ENCODE peak calls at places on chromosomes 2 and 18, in five cellular contexts. H is PC-9, V is AG04450, C is pancreas, M is transverse colon. F is an unnamed sample.

GRCh38 chr2:12376025-12376424 is 340.7 kb upstream of the TRIB2 start:
- DNase-seq in C (no peak), H (no peak), M (no peak), V (no peak), F (no peak)

GRCh38 chr18:10142496-10143160 is 228.8 kb downstream of the VAPA start:
- DNase-seq in C (peak), M (no peak), H (no peak), V (no peak), F (no peak)

GRCh38 chr2:229154381-229154780 is 116.7 kb downstream of the PID1 start:
- DNase-seq in M (peak), H (no peak), C (no peak), V (no peak), F (no peak)

GRCh38 chr2:170404846-170405245 is 226.9 kb downstream of the MYO3B start:
- DNase-seq in C (no peak), H (no peak), M (no peak), V (no peak), F (no peak)

GRCh38 chr2:96953611-96954489 is 32.5 kb downstream of the FAM178B start:
- DNase-seq in C (no peak), M (no peak), V (no peak), H (no peak), F (no peak)

GRCh38 chr2:192394605-192395004 is 199.9 kb upstream of the TMEFF2 start:
- DNase-seq in V (no peak), M (no peak), H (no peak), C (no peak), F (no peak)

GRCh38 chr2:9004338-9005204 is 1.1 kb upstream of the MBOAT2 start:
- DNase-seq in M (no peak), V (no peak), H (peak), C (no peak), F (peak)

GRCh38 chr18:293557-293956 is 25.7 kb upstream of the THOC1 start:
- DNase-seq in V (no peak), C (no peak), M (no peak), H (no peak), F (no peak)

GRCh38 chr2:128492966-128493811 is 174.5 kb upstream of the HS6ST1 start:
- DNase-seq in V (no peak), H (no peak), M (no peak), C (no peak), F (no peak)

GRCh38 chr2:58710795-58711279 is 469.7 kb upstream of the FANCL start:
- DNase-seq in M (no peak), V (no peak), H (no peak), C (no peak), F (no peak)

GRCh38 chr2:75808039-75808438 is 97.3 kb upstream of the GCFC2 start:
- DNase-seq in H (peak), C (no peak), V (no peak), M (no peak), F (peak)

GRCh38 chr2:130872276-130873125 is 35.8 kb downstream of the ARHGEF4 start:
- DNase-seq in V (no peak), C (no peak), H (no peak), M (no peak), F (no peak)

GRCh38 chr18:32530947-32531651 is 60.4 kb upstream of the GAREM1 start:
- DNase-seq in C (no peak), M (no peak), V (no peak), H (peak), F (peak)

GRCh38 chr2:10048501-10049171 is 5.3 kb downstream of the KLF11 start:
- DNase-seq in V (no peak), C (no peak), M (no peak), H (no peak), F (no peak)

GRCh38 chr2:150735894-150736498 is 248.5 kb upstream of the RND3 start:
- DNase-seq in C (no peak), V (no peak), H (no peak), M (no peak), F (no peak)

GRCh38 chr18:59228361-59228760 is 8.4 kb downstream of the GRP start:
- DNase-seq in H (no peak), V (no peak), C (no peak), M (no peak), F (no peak)

GRCh38 chr2:37357053-37357452 is 12.6 kb downstream of the QPCT start:
- DNase-seq in M (no peak), V (no peak), C (no peak), H (no peak), F (no peak)

GRCh38 chr2:88087763-88088162 is 20.1 kb downstream of the SMYD1 start:
- DNase-seq in M (no peak), C (no peak), H (no peak), V (no peak), F (no peak)

GRCh38 chr2:49021170-49021743 is 133.1 kb downstream of the FSHR start:
- DNase-seq in M (no peak), H (no peak), V (no peak), C (no peak), F (no peak)
- H3K27ac ChIP-seq in M (no peak), H (no peak), V (no peak), C (no peak), F (no peak)

GRCh38 chr2:204948822-204949221 is 403.5 kb downstream of the PARD3B start:
- DNase-seq in M (no peak), C (no peak), V (no peak), H (no peak), F (no peak)

GRCh38 chr2:204948364-204948763 is 403.1 kb downstream of the PARD3B start:
- DNase-seq in V (no peak), C (no peak), M (no peak), H (no peak), F (no peak)

GRCh38 chr2:204945376-204945775 is 400.1 kb downstream of the PARD3B start:
- DNase-seq in V (no peak), C (no peak), H (no peak), M (no peak), F (no peak)

GRCh38 chr2:204947448-204947847 is 402.2 kb downstream of the PARD3B start:
- DNase-seq in V (no peak), C (no peak), M (no peak), H (peak), F (no peak)

DNA sequence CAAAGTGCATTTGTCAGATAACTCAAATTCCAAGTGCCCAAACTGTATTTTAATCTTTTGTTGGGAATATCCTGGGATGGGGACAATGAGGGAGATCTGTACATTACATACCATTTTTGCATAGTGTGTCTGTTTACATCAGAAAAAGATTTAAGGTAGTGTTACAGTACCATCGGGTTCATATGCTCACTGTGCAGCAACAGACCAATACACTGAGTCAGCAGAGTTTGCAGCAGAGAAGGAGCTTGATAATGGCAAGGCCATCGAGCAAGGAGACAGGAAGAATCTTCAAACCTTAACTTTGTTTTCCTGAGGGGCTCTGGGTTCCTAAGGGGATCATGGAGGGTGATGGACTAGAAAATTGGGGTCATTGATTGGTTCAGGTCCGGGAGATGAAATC is 399.7 kb downstream of the PARD3B start:
- DNase-seq in V (no peak), C (no peak), H (no peak), M (no peak), F (no peak)
- H3K27ac ChIP-seq in V (no peak), C (no peak), H (no peak), M (no peak), F (no peak)

DNA sequence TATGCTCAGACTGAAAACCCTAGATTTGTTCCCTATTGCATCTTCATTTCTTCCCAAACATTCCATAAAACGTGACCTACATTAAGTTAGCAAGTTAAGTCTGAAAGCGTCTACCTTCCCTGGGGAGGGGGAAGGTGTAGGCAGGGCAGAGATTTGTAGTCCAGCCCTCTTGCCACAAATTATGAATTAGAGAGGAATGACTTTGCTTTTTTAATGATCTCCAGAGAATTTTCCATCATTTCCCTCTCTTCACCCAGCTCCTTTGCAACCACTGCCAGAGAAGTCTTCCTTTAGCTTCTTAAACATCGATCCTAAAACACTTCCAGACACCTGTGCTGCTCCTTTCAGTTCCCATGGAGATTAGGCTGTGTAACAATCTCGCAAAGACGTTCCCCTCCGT is 1.2 kb downstream of the C2orf76 start:
- DNase-seq in V (no peak), M (no peak), C (no peak), H (no peak), F (no peak)
- H3K27ac ChIP-seq in V (no peak), M (peak), C (peak), H (no peak), F (no peak)

GRCh38 chr18:36155960-36156757 is 26.5 kb downstream of the ELP2 start:
- DNase-seq in C (no peak), H (no peak), M (no peak), V (no peak), F (no peak)
- H3K27ac ChIP-seq in C (no peak), H (no peak), M (no peak), V (no peak), F (no peak)

GRCh38 chr2:20652141-20652540 is 1.2 kb upstream of the HS1BP3 start:
- DNase-seq in V (no peak), M (no peak), H (no peak), C (no peak), F (no peak)
- H3K27ac ChIP-seq in V (no peak), M (peak), H (no peak), C (no peak), F (no peak)